ENCODE peak calls at places on chromosomes 6 and 20, in nine cellular contexts. One of them, this sample, is unnamed.

GRCh38 chr6:91366781-91367180 is 779.9 kb upstream of the MAP3K7 start:
- DNase-seq in cerebellar cortex: no peak
- DNase-seq in MV-4-11: no peak
- DNase-seq in dermis microvascular lymphatic vessel endothelial cell: no peak
- DNase-seq in central memory CD4-positive, alpha-beta T cell: no peak
- DNase-seq in fibroblast of lung: no peak
- DNase-seq in NCI-H69: no peak
- DNase-seq in anterior cingulate cortex: no peak
- DNase-seq in stimulated activated CD4-positive, alpha-beta T cell treated with anti-CD3 and anti-CD28 coated beads, Interleukin-1b, Interleukin-23, amount 100 ng/mL, for 1 hour: no peak
- DNase-seq in this sample: no peak

GRCh38 chr6:6494677-6495076 is 93.8 kb upstream of the LY86 start:
- DNase-seq in anterior cingulate cortex: no peak
- DNase-seq in central memory CD4-positive, alpha-beta T cell: no peak
- DNase-seq in fibroblast of lung: no peak
- DNase-seq in stimulated activated CD4-positive, alpha-beta T cell treated with anti-CD3 and anti-CD28 coated beads, Interleukin-1b, Interleukin-23, amount 100 ng/mL, for 1 hour: no peak
- DNase-seq in MV-4-11: peak
- DNase-seq in cerebellar cortex: peak
- DNase-seq in dermis microvascular lymphatic vessel endothelial cell: peak
- DNase-seq in NCI-H69: peak
- DNase-seq in this sample: no peak

GRCh38 chr20:43682446-43682845 is 15.5 kb downstream of the MYBL2 start:
- DNase-seq in dermis microvascular lymphatic vessel endothelial cell: no peak
- DNase-seq in cerebellar cortex: no peak
- DNase-seq in anterior cingulate cortex: no peak
- DNase-seq in NCI-H69: no peak
- DNase-seq in fibroblast of lung: no peak
- DNase-seq in central memory CD4-positive, alpha-beta T cell: no peak
- DNase-seq in MV-4-11: no peak
- DNase-seq in stimulated activated CD4-positive, alpha-beta T cell treated with anti-CD3 and anti-CD28 coated beads, Interleukin-1b, Interleukin-23, amount 100 ng/mL, for 1 hour: no peak
- DNase-seq in this sample: no peak

GRCh38 chr20:47950103-47950502 is 164.8 kb upstream of the SULF2 start:
- DNase-seq in fibroblast of lung: peak
- DNase-seq in NCI-H69: peak
- DNase-seq in MV-4-11: no peak
- DNase-seq in dermis microvascular lymphatic vessel endothelial cell: no peak
- DNase-seq in cerebellar cortex: peak
- DNase-seq in stimulated activated CD4-positive, alpha-beta T cell treated with anti-CD3 and anti-CD28 coated beads, Interleukin-1b, Interleukin-23, amount 100 ng/mL, for 1 hour: no peak
- DNase-seq in anterior cingulate cortex: no peak
- DNase-seq in central memory CD4-positive, alpha-beta T cell: no peak
- DNase-seq in this sample: no peak

GRCh38 chr6:42030585-42031506 is 19.5 kb upstream of the TAF8 start:
- DNase-seq in NCI-H69: no peak
- DNase-seq in cerebellar cortex: peak
- DNase-seq in MV-4-11: no peak
- DNase-seq in fibroblast of lung: peak
- DNase-seq in dermis microvascular lymphatic vessel endothelial cell: no peak
- DNase-seq in central memory CD4-positive, alpha-beta T cell: no peak
- DNase-seq in stimulated activated CD4-positive, alpha-beta T cell treated with anti-CD3 and anti-CD28 coated beads, Interleukin-1b, Interleukin-23, amount 100 ng/mL, for 1 hour: no peak
- DNase-seq in anterior cingulate cortex: no peak
- DNase-seq in this sample: no peak

GRCh38 chr6:105781248-105781647 is 304.9 kb upstream of the PRDM1 start:
- DNase-seq in MV-4-11: no peak
- DNase-seq in central memory CD4-positive, alpha-beta T cell: no peak
- DNase-seq in dermis microvascular lymphatic vessel endothelial cell: no peak
- DNase-seq in anterior cingulate cortex: no peak
- DNase-seq in stimulated activated CD4-positive, alpha-beta T cell treated with anti-CD3 and anti-CD28 coated beads, Interleukin-1b, Interleukin-23, amount 100 ng/mL, for 1 hour: no peak
- DNase-seq in NCI-H69: no peak
- DNase-seq in cerebellar cortex: no peak
- DNase-seq in fibroblast of lung: no peak
- DNase-seq in this sample: no peak

GRCh38 chr6:149473080-149474052 is 11.4 kb downstream of the ZC3H12D start:
- DNase-seq in fibroblast of lung: peak
- DNase-seq in stimulated activated CD4-positive, alpha-beta T cell treated with anti-CD3 and anti-CD28 coated beads, Interleukin-1b, Interleukin-23, amount 100 ng/mL, for 1 hour: no peak
- DNase-seq in dermis microvascular lymphatic vessel endothelial cell: no peak
- DNase-seq in cerebellar cortex: no peak
- DNase-seq in anterior cingulate cortex: no peak
- DNase-seq in central memory CD4-positive, alpha-beta T cell: peak
- DNase-seq in NCI-H69: peak
- DNase-seq in MV-4-11: peak
- DNase-seq in this sample: no peak

GRCh38 chr20:40687384-40688128 is 1.5 kb downstream of the MAFB start:
- DNase-seq in dermis microvascular lymphatic vessel endothelial cell: peak
- DNase-seq in stimulated activated CD4-positive, alpha-beta T cell treated with anti-CD3 and anti-CD28 coated beads, Interleukin-1b, Interleukin-23, amount 100 ng/mL, for 1 hour: no peak
- DNase-seq in MV-4-11: no peak
- DNase-seq in anterior cingulate cortex: no peak
- DNase-seq in cerebellar cortex: peak
- DNase-seq in NCI-H69: no peak
- DNase-seq in fibroblast of lung: peak
- DNase-seq in central memory CD4-positive, alpha-beta T cell: no peak
- DNase-seq in this sample: no peak

GRCh38 chr20:381581-382290 is 1.2 kb downstream of the TRIB3 start:
- DNase-seq in anterior cingulate cortex: no peak
- DNase-seq in MV-4-11: peak
- DNase-seq in NCI-H69: peak
- DNase-seq in central memory CD4-positive, alpha-beta T cell: peak
- DNase-seq in fibroblast of lung: peak
- DNase-seq in dermis microvascular lymphatic vessel endothelial cell: peak
- DNase-seq in stimulated activated CD4-positive, alpha-beta T cell treated with anti-CD3 and anti-CD28 coated beads, Interleukin-1b, Interleukin-23, amount 100 ng/mL, for 1 hour: peak
- DNase-seq in cerebellar cortex: peak
- DNase-seq in this sample: no peak

GRCh38 chr20:47173596-47174216 is 182.8 kb downstream of the ZMYND8 start:
- DNase-seq in central memory CD4-positive, alpha-beta T cell: no peak
- DNase-seq in cerebellar cortex: no peak
- DNase-seq in NCI-H69: no peak
- DNase-seq in dermis microvascular lymphatic vessel endothelial cell: no peak
- DNase-seq in stimulated activated CD4-positive, alpha-beta T cell treated with anti-CD3 and anti-CD28 coated beads, Interleukin-1b, Interleukin-23, amount 100 ng/mL, for 1 hour: no peak
- DNase-seq in fibroblast of lung: no peak
- DNase-seq in anterior cingulate cortex: no peak
- DNase-seq in MV-4-11: no peak
- DNase-seq in this sample: no peak

GRCh38 chr20:43187476-43188233 is 2.1 kb downstream of the PTPRT start:
- DNase-seq in anterior cingulate cortex: peak
- DNase-seq in stimulated activated CD4-positive, alpha-beta T cell treated with anti-CD3 and anti-CD28 coated beads, Interleukin-1b, Interleukin-23, amount 100 ng/mL, for 1 hour: no peak
- DNase-seq in fibroblast of lung: peak
- DNase-seq in MV-4-11: peak
- DNase-seq in cerebellar cortex: peak
- DNase-seq in NCI-H69: peak
- DNase-seq in dermis microvascular lymphatic vessel endothelial cell: peak
- DNase-seq in central memory CD4-positive, alpha-beta T cell: peak
- DNase-seq in this sample: no peak

GRCh38 chr6:149271348-149272340 is 45.9 kb upstream of the TAB2 start:
- DNase-seq in MV-4-11: peak
- DNase-seq in anterior cingulate cortex: no peak
- DNase-seq in fibroblast of lung: peak
- DNase-seq in dermis microvascular lymphatic vessel endothelial cell: no peak
- DNase-seq in NCI-H69: no peak
- DNase-seq in cerebellar cortex: no peak
- DNase-seq in stimulated activated CD4-positive, alpha-beta T cell treated with anti-CD3 and anti-CD28 coated beads, Interleukin-1b, Interleukin-23, amount 100 ng/mL, for 1 hour: peak
- DNase-seq in central memory CD4-positive, alpha-beta T cell: peak
- DNase-seq in this sample: no peak

GRCh38 chr6:11245406-11245990 is 13.0 kb upstream of the NEDD9 start:
- DNase-seq in cerebellar cortex: no peak
- DNase-seq in central memory CD4-positive, alpha-beta T cell: no peak
- DNase-seq in NCI-H69: peak
- DNase-seq in stimulated activated CD4-positive, alpha-beta T cell treated with anti-CD3 and anti-CD28 coated beads, Interleukin-1b, Interleukin-23, amount 100 ng/mL, for 1 hour: no peak
- DNase-seq in fibroblast of lung: no peak
- DNase-seq in MV-4-11: no peak
- DNase-seq in dermis microvascular lymphatic vessel endothelial cell: no peak
- DNase-seq in anterior cingulate cortex: no peak
- DNase-seq in this sample: no peak

GRCh38 chr20:63536997-63537524 is at the start of gene PTK6:
- DNase-seq in NCI-H69: no peak
- DNase-seq in fibroblast of lung: no peak
- DNase-seq in stimulated activated CD4-positive, alpha-beta T cell treated with anti-CD3 and anti-CD28 coated beads, Interleukin-1b, Interleukin-23, amount 100 ng/mL, for 1 hour: no peak
- DNase-seq in cerebellar cortex: no peak
- DNase-seq in anterior cingulate cortex: no peak
- DNase-seq in central memory CD4-positive, alpha-beta T cell: no peak
- DNase-seq in dermis microvascular lymphatic vessel endothelial cell: no peak
- DNase-seq in MV-4-11: peak
- DNase-seq in this sample: no peak

GRCh38 chr6:193773-194310 is 98.4 kb upstream of the DUSP22 start:
- DNase-seq in stimulated activated CD4-positive, alpha-beta T cell treated with anti-CD3 and anti-CD28 coated beads, Interleukin-1b, Interleukin-23, amount 100 ng/mL, for 1 hour: no peak
- DNase-seq in NCI-H69: peak
- DNase-seq in dermis microvascular lymphatic vessel endothelial cell: no peak
- DNase-seq in fibroblast of lung: no peak
- DNase-seq in central memory CD4-positive, alpha-beta T cell: peak
- DNase-seq in anterior cingulate cortex: no peak
- DNase-seq in cerebellar cortex: no peak
- DNase-seq in MV-4-11: no peak
- DNase-seq in this sample: no peak

GRCh38 chr6:165231581-165232276 is 77.7 kb downstream of the C6orf118 start:
- DNase-seq in cerebellar cortex: peak
- DNase-seq in dermis microvascular lymphatic vessel endothelial cell: peak
- DNase-seq in MV-4-11: peak
- DNase-seq in stimulated activated CD4-positive, alpha-beta T cell treated with anti-CD3 and anti-CD28 coated beads, Interleukin-1b, Interleukin-23, amount 100 ng/mL, for 1 hour: no peak
- DNase-seq in NCI-H69: no peak
- DNase-seq in anterior cingulate cortex: peak
- DNase-seq in central memory CD4-positive, alpha-beta T cell: no peak
- DNase-seq in fibroblast of lung: peak
- DNase-seq in this sample: no peak

GRCh38 chr6:112180095-112180820 is 74.1 kb downstream of the LAMA4 start:
- DNase-seq in central memory CD4-positive, alpha-beta T cell: peak
- DNase-seq in stimulated activated CD4-positive, alpha-beta T cell treated with anti-CD3 and anti-CD28 coated beads, Interleukin-1b, Interleukin-23, amount 100 ng/mL, for 1 hour: no peak
- DNase-seq in NCI-H69: peak
- DNase-seq in cerebellar cortex: peak
- DNase-seq in anterior cingulate cortex: no peak
- DNase-seq in dermis microvascular lymphatic vessel endothelial cell: peak
- DNase-seq in fibroblast of lung: peak
- DNase-seq in MV-4-11: peak
- DNase-seq in this sample: no peak

GRCh38 chr6:149392535-149392934 is 7.5 kb upstream of the SUMO4 start:
- DNase-seq in fibroblast of lung: no peak
- DNase-seq in cerebellar cortex: no peak
- DNase-seq in dermis microvascular lymphatic vessel endothelial cell: no peak
- DNase-seq in NCI-H69: peak
- DNase-seq in stimulated activated CD4-positive, alpha-beta T cell treated with anti-CD3 and anti-CD28 coated beads, Interleukin-1b, Interleukin-23, amount 100 ng/mL, for 1 hour: no peak
- DNase-seq in MV-4-11: no peak
- DNase-seq in central memory CD4-positive, alpha-beta T cell: no peak
- DNase-seq in anterior cingulate cortex: no peak
- DNase-seq in this sample: no peak

GRCh38 chr6:107731422-107732319 is 92.4 kb downstream of the SCML4 start:
- DNase-seq in central memory CD4-positive, alpha-beta T cell: peak
- DNase-seq in MV-4-11: no peak
- DNase-seq in anterior cingulate cortex: no peak
- DNase-seq in stimulated activated CD4-positive, alpha-beta T cell treated with anti-CD3 and anti-CD28 coated beads, Interleukin-1b, Interleukin-23, amount 100 ng/mL, for 1 hour: no peak
- DNase-seq in cerebellar cortex: no peak
- DNase-seq in dermis microvascular lymphatic vessel endothelial cell: no peak
- DNase-seq in fibroblast of lung: no peak
- DNase-seq in NCI-H69: peak
- DNase-seq in this sample: no peak

GRCh38 chr20:24098886-24099285 is 110.3 kb upstream of the GGTLC1 start:
- DNase-seq in cerebellar cortex: no peak
- DNase-seq in stimulated activated CD4-positive, alpha-beta T cell treated with anti-CD3 and anti-CD28 coated beads, Interleukin-1b, Interleukin-23, amount 100 ng/mL, for 1 hour: no peak
- DNase-seq in central memory CD4-positive, alpha-beta T cell: no peak
- DNase-seq in anterior cingulate cortex: no peak
- DNase-seq in MV-4-11: no peak
- DNase-seq in fibroblast of lung: peak
- DNase-seq in NCI-H69: no peak
- DNase-seq in dermis microvascular lymphatic vessel endothelial cell: no peak
- DNase-seq in this sample: no peak

GRCh38 chr6:110949679-110950285 is 8.7 kb upstream of the GTF3C6 start:
- DNase-seq in MV-4-11: peak
- DNase-seq in stimulated activated CD4-positive, alpha-beta T cell treated with anti-CD3 and anti-CD28 coated beads, Interleukin-1b, Interleukin-23, amount 100 ng/mL, for 1 hour: no peak
- DNase-seq in NCI-H69: peak
- DNase-seq in dermis microvascular lymphatic vessel endothelial cell: no peak
- DNase-seq in fibroblast of lung: peak
- DNase-seq in cerebellar cortex: peak
- DNase-seq in central memory CD4-positive, alpha-beta T cell: peak
- DNase-seq in anterior cingulate cortex: no peak
- DNase-seq in this sample: no peak

GRCh38 chr20:23049933-23050838 is 714 bp upstream of the THBD start:
- DNase-seq in central memory CD4-positive, alpha-beta T cell: no peak
- DNase-seq in fibroblast of lung: no peak
- DNase-seq in anterior cingulate cortex: no peak
- DNase-seq in dermis microvascular lymphatic vessel endothelial cell: no peak
- DNase-seq in NCI-H69: peak
- DNase-seq in MV-4-11: peak
- DNase-seq in cerebellar cortex: no peak
- DNase-seq in stimulated activated CD4-positive, alpha-beta T cell treated with anti-CD3 and anti-CD28 coated beads, Interleukin-1b, Interleukin-23, amount 100 ng/mL, for 1 hour: no peak
- DNase-seq in this sample: no peak

GRCh38 chr6:77457720-77458349 is 5.5 kb downstream of the HTR1B start:
- DNase-seq in dermis microvascular lymphatic vessel endothelial cell: peak
- DNase-seq in NCI-H69: peak
- DNase-seq in stimulated activated CD4-positive, alpha-beta T cell treated with anti-CD3 and anti-CD28 coated beads, Interleukin-1b, Interleukin-23, amount 100 ng/mL, for 1 hour: no peak
- DNase-seq in anterior cingulate cortex: no peak
- DNase-seq in fibroblast of lung: peak
- DNase-seq in central memory CD4-positive, alpha-beta T cell: no peak
- DNase-seq in cerebellar cortex: peak
- DNase-seq in MV-4-11: peak
- DNase-seq in this sample: no peak

GRCh38 chr20:24773751-24774201 is 175.3 kb upstream of the CST7 start:
- DNase-seq in MV-4-11: peak
- DNase-seq in NCI-H69: peak
- DNase-seq in fibroblast of lung: peak
- DNase-seq in central memory CD4-positive, alpha-beta T cell: no peak
- DNase-seq in anterior cingulate cortex: no peak
- DNase-seq in stimulated activated CD4-positive, alpha-beta T cell treated with anti-CD3 and anti-CD28 coated beads, Interleukin-1b, Interleukin-23, amount 100 ng/mL, for 1 hour: no peak
- DNase-seq in cerebellar cortex: no peak
- DNase-seq in dermis microvascular lymphatic vessel endothelial cell: no peak
- DNase-seq in this sample: no peak

GRCh38 chr6:128483472-128484135 is 36.8 kb downstream of the PTPRK start:
- DNase-seq in stimulated activated CD4-positive, alpha-beta T cell treated with anti-CD3 and anti-CD28 coated beads, Interleukin-1b, Interleukin-23, amount 100 ng/mL, for 1 hour: no peak
- DNase-seq in anterior cingulate cortex: no peak
- DNase-seq in fibroblast of lung: no peak
- DNase-seq in dermis microvascular lymphatic vessel endothelial cell: peak
- DNase-seq in cerebellar cortex: no peak
- DNase-seq in MV-4-11: no peak
- DNase-seq in central memory CD4-positive, alpha-beta T cell: no peak
- DNase-seq in NCI-H69: peak
- DNase-seq in this sample: no peak

GRCh38 chr6:20265842-20266241 is 53.6 kb upstream of the MBOAT1 start:
- DNase-seq in NCI-H69: no peak
- DNase-seq in stimulated activated CD4-positive, alpha-beta T cell treated with anti-CD3 and anti-CD28 coated beads, Interleukin-1b, Interleukin-23, amount 100 ng/mL, for 1 hour: no peak
- DNase-seq in MV-4-11: no peak
- DNase-seq in fibroblast of lung: no peak
- DNase-seq in anterior cingulate cortex: no peak
- DNase-seq in dermis microvascular lymphatic vessel endothelial cell: no peak
- DNase-seq in central memory CD4-positive, alpha-beta T cell: no peak
- DNase-seq in cerebellar cortex: no peak
- DNase-seq in this sample: no peak

GRCh38 chr6:13375360-13375878 is 47.1 kb upstream of the TBC1D7 start:
- DNase-seq in stimulated activated CD4-positive, alpha-beta T cell treated with anti-CD3 and anti-CD28 coated beads, Interleukin-1b, Interleukin-23, amount 100 ng/mL, for 1 hour: no peak
- DNase-seq in dermis microvascular lymphatic vessel endothelial cell: no peak
- DNase-seq in anterior cingulate cortex: no peak
- DNase-seq in MV-4-11: no peak
- DNase-seq in central memory CD4-positive, alpha-beta T cell: no peak
- DNase-seq in fibroblast of lung: no peak
- DNase-seq in NCI-H69: no peak
- DNase-seq in cerebellar cortex: no peak
- DNase-seq in this sample: no peak

GRCh38 chr6:84645000-84645399 is 119.4 kb downstream of the TBX18 start:
- DNase-seq in cerebellar cortex: no peak
- DNase-seq in stimulated activated CD4-positive, alpha-beta T cell treated with anti-CD3 and anti-CD28 coated beads, Interleukin-1b, Interleukin-23, amount 100 ng/mL, for 1 hour: no peak
- DNase-seq in dermis microvascular lymphatic vessel endothelial cell: no peak
- DNase-seq in central memory CD4-positive, alpha-beta T cell: no peak
- DNase-seq in anterior cingulate cortex: no peak
- DNase-seq in NCI-H69: no peak
- DNase-seq in MV-4-11: no peak
- DNase-seq in fibroblast of lung: peak
- DNase-seq in this sample: no peak

GRCh38 chr20:6886065-6886729 is 118.7 kb downstream of the BMP2 start:
- DNase-seq in central memory CD4-positive, alpha-beta T cell: no peak
- DNase-seq in NCI-H69: peak
- DNase-seq in dermis microvascular lymphatic vessel endothelial cell: no peak
- DNase-seq in fibroblast of lung: no peak
- DNase-seq in anterior cingulate cortex: no peak
- DNase-seq in MV-4-11: no peak
- DNase-seq in cerebellar cortex: no peak
- DNase-seq in stimulated activated CD4-positive, alpha-beta T cell treated with anti-CD3 and anti-CD28 coated beads, Interleukin-1b, Interleukin-23, amount 100 ng/mL, for 1 hour: no peak
- DNase-seq in this sample: no peak